ENCODE peak calls at places on chromosomes 5 and 9, in four cellular contexts. One of them, this sample, is unnamed.

GRCh38 chr9:87102131-87102530 is 154.8 kb upstream of the GAS1 start:
- DNase-seq in hippocampal formation: no peak
- DNase-seq in hypothalamus: no peak
- DNase-seq in effector memory CD4-positive, alpha-beta T cell: no peak
- DNase-seq in this sample: no peak

GRCh38 chr5:141514330-141515111 is 25.6 kb downstream of the PCDHGC5 start:
- DNase-seq in hypothalamus: no peak
- DNase-seq in effector memory CD4-positive, alpha-beta T cell: no peak
- DNase-seq in hippocampal formation: no peak
- DNase-seq in this sample: no peak

GRCh38 chr9:71518045-71518888 is 250.0 kb downstream of the CEMIP2 start:
- DNase-seq in effector memory CD4-positive, alpha-beta T cell: no peak
- DNase-seq in hippocampal formation: peak
- DNase-seq in hypothalamus: no peak
- DNase-seq in this sample: no peak

GRCh38 chr5:172007795-172008465 is 1.5 kb upstream of the FBXW11 start:
- DNase-seq in effector memory CD4-positive, alpha-beta T cell: no peak
- DNase-seq in hypothalamus: no peak
- DNase-seq in hippocampal formation: no peak
- DNase-seq in this sample: no peak

GRCh38 chr9:126334626-126335621 is 8.3 kb downstream of the MVB12B start:
- DNase-seq in hippocampal formation: no peak
- DNase-seq in effector memory CD4-positive, alpha-beta T cell: no peak
- DNase-seq in hypothalamus: no peak
- DNase-seq in this sample: no peak

GRCh38 chr5:65391591-65391990 is 90.1 kb downstream of the ADAMTS6 start:
- DNase-seq in effector memory CD4-positive, alpha-beta T cell: no peak
- DNase-seq in hippocampal formation: no peak
- DNase-seq in hypothalamus: no peak
- DNase-seq in this sample: no peak

GRCh38 chr5:1464511-1464910 is 19.3 kb upstream of the SLC6A3 start:
- DNase-seq in hypothalamus: no peak
- DNase-seq in hippocampal formation: no peak
- DNase-seq in effector memory CD4-positive, alpha-beta T cell: no peak
- DNase-seq in this sample: no peak

GRCh38 chr5:27548415-27548814 is 510.0 kb upstream of the CDH9 start:
- DNase-seq in hippocampal formation: no peak
- DNase-seq in hypothalamus: no peak
- DNase-seq in effector memory CD4-positive, alpha-beta T cell: no peak
- DNase-seq in this sample: no peak

GRCh38 chr9:138024831-138025291 is 147.3 kb downstream of the CACNA1B start:
- DNase-seq in hypothalamus: no peak
- DNase-seq in hippocampal formation: no peak
- DNase-seq in effector memory CD4-positive, alpha-beta T cell: no peak
- DNase-seq in this sample: no peak

GRCh38 chr5:169668732-169669131 is 31.7 kb downstream of the DOCK2 start:
- DNase-seq in hypothalamus: no peak
- DNase-seq in effector memory CD4-positive, alpha-beta T cell: no peak
- DNase-seq in hippocampal formation: no peak
- DNase-seq in this sample: no peak

GRCh38 chr5:31825775-31826068 is 186.8 kb downstream of the PDZD2 start:
- DNase-seq in hypothalamus: no peak
- DNase-seq in hippocampal formation: no peak
- DNase-seq in effector memory CD4-positive, alpha-beta T cell: no peak
- DNase-seq in this sample: no peak

GRCh38 chr5:168073991-168074800 is 217.2 kb upstream of the WWC1 start:
- DNase-seq in effector memory CD4-positive, alpha-beta T cell: no peak
- DNase-seq in hippocampal formation: no peak
- DNase-seq in hypothalamus: no peak
- DNase-seq in this sample: no peak

GRCh38 chr9:126158591-126159519 is 167.8 kb upstream of the MVB12B start:
- DNase-seq in effector memory CD4-positive, alpha-beta T cell: no peak
- DNase-seq in hypothalamus: no peak
- DNase-seq in hippocampal formation: no peak
- DNase-seq in this sample: no peak